ENCODE peak calls at places on chromosomes 7 and 10, in five cellular contexts. D is aorta, V is AG04450, E is right lobe of liver, W is foreskin fibroblast. O is an unnamed sample.

GRCh38 chr7:12519682-12520009 is 50.9 kb upstream of the SCIN start:
- DNase-seq in D (no peak), V (no peak), E (no peak), W (no peak), O (no peak)

GRCh38 chr7:141232286-141233051 is 158.6 kb downstream of the TMEM178B start:
- DNase-seq in D (no peak), V (no peak), E (no peak), W (no peak), O (no peak)

GRCh38 chr7:149422914-149423285 is 38.0 kb downstream of the ZNF777 start:
- DNase-seq in D (peak), V (no peak), E (no peak), W (no peak), O (no peak)

GRCh38 chr10:129942936-129943724 is 20.9 kb downstream of the EBF3 start:
- DNase-seq in D (peak), V (no peak), E (no peak), W (no peak), O (no peak)

GRCh38 chr10:88172159-88172558 is 308.7 kb downstream of the PTEN start:
- DNase-seq in D (no peak), V (no peak), E (no peak), W (no peak), O (no peak)

GRCh38 chr7:50304158-50304910 is at the start of gene IKZF1:
- DNase-seq in D (peak), V (no peak), E (peak), W (no peak), O (no peak)

GRCh38 chr10:79007843-79008319 is 60.9 kb upstream of the ZMIZ1 start:
- DNase-seq in D (no peak), V (no peak), E (no peak), W (no peak), O (no peak)

GRCh38 chr7:134829381-134829986 is 50.0 kb downstream of the CALD1 start:
- DNase-seq in D (no peak), V (no peak), E (no peak), W (no peak), O (no peak)

GRCh38 chr7:2275101-2275500 is 33.1 kb downstream of the NUDT1 start:
- DNase-seq in D (no peak), V (no peak), E (no peak), W (no peak), O (no peak)

GRCh38 chr10:43749940-43750552 is 101.4 kb upstream of the ZNF32 start:
- DNase-seq in D (no peak), V (no peak), E (no peak), W (no peak), O (no peak)

GRCh38 chr7:33604015-33604414 is 301.3 kb upstream of the BMPER start:
- DNase-seq in D (no peak), V (no peak), E (no peak), W (no peak), O (no peak)

GRCh38 chr7:117021960-117022359 is 68.7 kb downstream of the ST7 start:
- DNase-seq in D (no peak), V (no peak), E (no peak), W (no peak), O (no peak)

GRCh38 chr7:43758861-43759683 is 592 bp downstream of the BLVRA start:
- DNase-seq in D (peak), V (no peak), E (no peak), W (no peak), O (no peak)

GRCh38 chr7:114209968-114210367 is 204.6 kb upstream of the FOXP2 start:
- DNase-seq in D (no peak), V (no peak), E (no peak), W (no peak), O (no peak)

GRCh38 chr7:114158854-114159253 is 240.0 kb upstream of the PPP1R3A start:
- DNase-seq in D (no peak), V (no peak), E (no peak), W (no peak), O (no peak)

GRCh38 chr7:108598153-108598552 is 28.5 kb downstream of the DNAJB9 start:
- DNase-seq in D (no peak), V (no peak), E (no peak), W (no peak), O (no peak)

GRCh38 chr10:71971311-71971731 is 7.1 kb downstream of the CHST3 start:
- DNase-seq in D (no peak), V (no peak), E (no peak), W (no peak), O (no peak)

GRCh38 chr7:2115739-2116065 is 117.0 kb downstream of the MAD1L1 start:
- DNase-seq in D (no peak), V (no peak), E (no peak), W (no peak), O (no peak)

GRCh38 chr7:25215694-25216335 is 12.5 kb downstream of the NPVF start:
- DNase-seq in D (no peak), V (no peak), E (no peak), W (no peak), O (no peak)
- H3K4me3 ChIP-seq in D (no peak), V (no peak), E (no peak), W (no peak), O (no peak)

GRCh38 chr7:88281729-88282128 is 25.0 kb downstream of the STEAP4 start:
- DNase-seq in D (no peak), V (no peak), E (no peak), W (no peak), O (no peak)
- H3K4me3 ChIP-seq in D (no peak), V (no peak), E (no peak), W (no peak), O (no peak)

DNA sequence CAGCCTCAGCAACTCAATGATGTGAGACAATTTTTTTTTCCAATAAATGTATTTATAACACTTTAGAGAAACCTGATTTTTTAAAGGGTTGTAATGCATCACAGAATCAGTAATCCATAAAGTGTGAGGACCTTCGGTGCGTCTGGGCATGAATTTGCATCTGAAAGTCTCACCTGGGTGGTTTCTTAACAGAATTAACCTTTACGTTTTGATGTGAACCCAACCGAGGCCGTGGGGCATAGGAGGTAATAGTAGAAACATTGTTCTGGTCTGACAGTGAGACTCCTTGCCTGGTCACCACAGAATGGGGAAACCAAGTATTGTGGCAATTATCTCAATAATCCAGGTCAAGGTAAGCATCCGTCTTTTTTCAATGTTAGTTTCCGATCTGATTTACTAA is 114.6 kb downstream of the PRKCQ start:
- DNase-seq in D (no peak), V (no peak), E (no peak), W (no peak), O (no peak)
- H3K4me3 ChIP-seq in D (no peak), V (no peak), E (no peak), W (no peak), O (no peak)

GRCh38 chr7:26655761-26656160 is 208.6 kb downstream of the SKAP2 start:
- DNase-seq in D (no peak), V (no peak), E (no peak), W (no peak), O (no peak)

GRCh38 chr7:26653966-26654365 is 210.4 kb downstream of the SKAP2 start:
- DNase-seq in D (no peak), V (no peak), E (no peak), W (no peak), O (no peak)

GRCh38 chr7:26650081-26650480 is 214.3 kb downstream of the SKAP2 start:
- DNase-seq in D (no peak), V (no peak), E (no peak), W (no peak), O (no peak)

GRCh38 chr7:26656735-26657134 is 207.7 kb downstream of the SKAP2 start:
- DNase-seq in D (no peak), V (no peak), E (no peak), W (no peak), O (no peak)

DNA sequence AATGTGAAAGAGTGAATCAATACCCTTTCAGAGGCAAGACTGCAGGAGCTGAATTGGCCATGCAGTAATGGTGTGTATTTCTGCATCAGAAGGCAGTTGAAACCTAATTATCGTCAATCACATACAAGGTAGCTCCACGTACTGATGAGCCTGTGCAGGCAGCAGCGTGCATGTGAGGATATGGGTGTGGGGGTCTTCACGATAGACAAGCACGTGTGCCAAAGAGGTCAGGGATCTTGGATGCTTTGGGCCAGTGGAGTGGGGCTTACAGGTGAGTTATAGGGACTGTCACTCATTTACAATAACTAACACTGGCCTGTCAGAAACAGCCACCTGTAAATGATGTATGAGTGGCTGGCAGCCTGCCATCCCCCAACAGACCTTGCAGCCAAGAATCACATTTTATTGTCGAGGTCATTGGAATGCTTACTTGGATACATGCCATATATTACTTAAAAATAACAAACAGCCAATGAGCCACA is 210.9 kb downstream of the SKAP2 start:
- DNase-seq in D (no peak), V (no peak), E (no peak), W (no peak), O (no peak)
- H3K4me3 ChIP-seq in D (no peak), V (no peak), E (no peak), W (no peak), O (no peak)

GRCh38 chr7:88200793-88201192 is 19.0 kb downstream of the SRI start:
- DNase-seq in D (no peak), V (no peak), E (no peak), W (no peak), O (no peak)
- H3K4me3 ChIP-seq in D (no peak), V (no peak), E (no peak), W (no peak), O (no peak)

DNA sequence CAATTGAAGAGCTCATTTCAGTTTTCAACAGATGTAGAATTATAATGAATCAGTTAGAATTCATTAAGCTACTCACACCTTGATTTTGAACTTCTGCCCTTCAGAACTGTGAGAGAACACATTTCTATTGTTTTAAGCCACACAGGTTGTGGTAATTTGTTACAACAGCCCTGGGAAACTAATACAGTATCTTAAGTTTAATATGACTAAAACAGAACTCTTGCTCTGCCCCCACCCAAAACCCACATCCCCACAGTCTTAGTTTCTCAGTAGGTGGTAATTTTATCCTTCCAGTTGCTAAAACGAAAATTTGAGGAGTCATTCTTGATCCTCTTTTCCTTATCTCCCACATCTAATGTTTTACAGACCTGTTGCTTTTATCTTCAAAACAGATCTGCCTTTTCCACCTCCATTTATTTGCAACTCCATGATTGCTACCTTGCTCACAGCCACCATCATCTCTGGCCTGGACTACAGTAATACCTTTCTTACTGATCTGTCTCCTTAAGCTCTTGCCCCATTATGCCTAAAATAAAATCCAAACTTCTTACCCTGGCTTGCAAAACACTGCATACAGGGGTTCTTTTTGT is 72.8 kb upstream of the NXPH1 start:
- DNase-seq in D (no peak), V (no peak), E (no peak), W (no peak), O (no peak)
- H3K4me3 ChIP-seq in D (no peak), V (no peak), E (no peak), W (no peak), O (no peak)

DNA sequence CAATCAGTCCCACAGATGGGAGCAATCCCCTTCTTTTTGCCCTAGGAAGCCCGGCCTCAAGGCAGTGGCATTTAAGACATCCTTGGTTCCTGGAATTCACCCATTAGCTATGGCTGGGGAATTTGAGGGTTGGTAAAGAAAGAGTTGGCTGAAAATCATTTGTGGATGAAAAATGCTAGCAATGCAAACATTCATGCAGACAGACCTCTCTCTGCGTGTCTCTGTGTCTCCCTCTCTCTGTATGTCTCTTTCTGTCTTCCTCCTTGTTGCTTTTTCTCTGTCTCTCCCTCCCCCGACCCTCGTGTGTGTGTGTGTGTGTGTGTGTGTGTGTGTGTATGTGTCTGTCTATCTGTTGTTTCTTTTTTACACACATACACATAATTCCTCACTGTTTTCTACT is 19.4 kb downstream of the LDB3 start:
- DNase-seq in D (no peak), V (peak), E (no peak), W (peak), O (no peak)
- H3K4me3 ChIP-seq in D (no peak), V (no peak), E (no peak), W (no peak), O (no peak)